ENCODE peak calls at places on chromosome 17, in five cellular contexts. C, Q, W, U and M are unnamed samples.

GRCh38 chr17:60720763-60721531 is 43.3 kb downstream of the BCAS3 start:
- DNase-seq in C (peak), Q (no peak), W (peak), U (peak), M (no peak)

GRCh38 chr17:4032738-4033137 is 68.5 kb upstream of the ATP2A3 start:
- DNase-seq in C (no peak), Q (no peak), W (no peak), U (no peak), M (no peak)

GRCh38 chr17:17778308-17779014 is 58.3 kb downstream of the SREBF1 start:
- DNase-seq in C (no peak), Q (no peak), W (no peak), U (peak), M (no peak)

GRCh38 chr17:64682261-64683181 is 20.4 kb upstream of the SMURF2 start:
- DNase-seq in C (no peak), Q (no peak), W (no peak), U (peak), M (no peak)

GRCh38 chr17:36611345-36612072 is 10.1 kb downstream of the MRM1 start:
- DNase-seq in C (no peak), Q (no peak), W (no peak), U (peak), M (no peak)

GRCh38 chr17:45320931-45321461 is 4.2 kb upstream of the MAP3K14 start:
- DNase-seq in C (no peak), Q (no peak), W (no peak), U (peak), M (no peak)

GRCh38 chr17:199806-200603 is 18.6 kb upstream of the DOC2B start:
- DNase-seq in C (no peak), Q (no peak), W (no peak), U (peak), M (no peak)

GRCh38 chr17:46020023-46020735 is 21.1 kb downstream of the STH start:
- DNase-seq in C (peak), Q (no peak), W (no peak), U (no peak), M (no peak)

GRCh38 chr17:79659376-79659775 is 48.5 kb upstream of the RBFOX3 start:
- DNase-seq in C (no peak), Q (no peak), W (no peak), U (no peak), M (peak)

GRCh38 chr17:1067282-1067956 is 70.5 kb downstream of the TIMM22 start:
- DNase-seq in C (no peak), Q (no peak), W (no peak), U (no peak), M (no peak)

GRCh38 chr17:5122586-5123342 is 6.9 kb downstream of the USP6 start:
- DNase-seq in C (no peak), Q (peak), W (peak), U (peak), M (peak)

GRCh38 chr17:77546772-77547201 is 406.0 kb downstream of the SEC14L1 start:
- DNase-seq in C (no peak), Q (no peak), W (peak), U (no peak), M (no peak)

GRCh38 chr17:56804454-56804853 is 29.3 kb downstream of the C17orf67 start:
- DNase-seq in C (no peak), Q (no peak), W (no peak), U (peak), M (no peak)

GRCh38 chr17:42531455-42532354 is 4.3 kb upstream of the NAGLU start:
- DNase-seq in C (peak), Q (no peak), W (peak), U (peak), M (no peak)

GRCh38 chr17:6085812-6086211 is 15.6 kb downstream of the WSCD1 start:
- DNase-seq in C (no peak), Q (no peak), W (no peak), U (no peak), M (no peak)

GRCh38 chr17:82984751-82985435 is 94.5 kb upstream of the METRNL start:
- DNase-seq in C (no peak), Q (no peak), W (no peak), U (no peak), M (peak)

GRCh38 chr17:50467114-50467854 is 1.4 kb downstream of the CHAD start:
- DNase-seq in C (no peak), Q (no peak), W (no peak), U (no peak), M (no peak)

GRCh38 chr17:8720596-8720995 is 24.0 kb downstream of the CCDC42 start:
- DNase-seq in C (no peak), Q (no peak), W (no peak), U (no peak), M (no peak)

GRCh38 chr17:7403043-7403901 is 625 bp downstream of the TMEM256 start:
- DNase-seq in C (no peak), Q (no peak), W (peak), U (no peak), M (no peak)

GRCh38 chr17:20202141-20202574 is 193.0 kb downstream of the SPECC1 start:
- DNase-seq in C (no peak), Q (no peak), W (no peak), U (no peak), M (no peak)

GRCh38 chr17:1997587-1998425 is 27.3 kb downstream of the RTN4RL1 start:
- DNase-seq in C (no peak), Q (no peak), W (peak), U (no peak), M (no peak)

GRCh38 chr17:43350888-43351361 is 47.9 kb upstream of the ARL4D start:
- DNase-seq in C (no peak), Q (no peak), W (no peak), U (no peak), M (no peak)

GRCh38 chr17:21425736-21426135 is 49.6 kb downstream of the KCNJ12 start:
- DNase-seq in C (no peak), Q (no peak), W (no peak), U (no peak), M (no peak)

GRCh38 chr17:65243838-65244237 is 106.7 kb downstream of the RGS9 start:
- DNase-seq in C (no peak), Q (no peak), W (no peak), U (peak), M (peak)

GRCh38 chr17:5183410-5183793 is 8.3 kb downstream of the ZNF594 start:
- DNase-seq in C (no peak), Q (no peak), W (no peak), U (no peak), M (no peak)

GRCh38 chr17:48907713-48908046 is 527 bp upstream of the UBE2Z start:
- DNase-seq in C (no peak), Q (no peak), W (no peak), U (peak), M (no peak)

GRCh38 chr17:55121268-55121667 is 143.5 kb upstream of the HLF start:
- DNase-seq in C (no peak), Q (no peak), W (no peak), U (no peak), M (no peak)

GRCh38 chr17:72614871-72615626 is 477.4 kb downstream of the SLC39A11 start:
- DNase-seq in C (no peak), Q (no peak), W (peak), U (peak), M (no peak)

GRCh38 chr17:2435181-2435741 is 34.4 kb upstream of the MNT start:
- DNase-seq in C (no peak), Q (no peak), W (peak), U (peak), M (no peak)

GRCh38 chr17:83050651-83051422 is 28.6 kb upstream of the METRNL start:
- DNase-seq in C (no peak), Q (no peak), W (no peak), U (no peak), M (no peak)

GRCh38 chr17:1485748-1486376 is 6.6 kb downstream of the MYO1C start:
- DNase-seq in C (no peak), Q (peak), W (peak), U (peak), M (no peak)

GRCh38 chr17:8068736-8069586 is 18.6 kb downstream of the ALOX12B start:
- DNase-seq in C (peak), Q (no peak), W (no peak), U (no peak), M (no peak)

GRCh38 chr17:22463110-22463850 is 771.0 kb downstream of the KCNJ18 start:
- DNase-seq in C (no peak), Q (peak), W (no peak), U (no peak), M (no peak)

GRCh38 chr17:2695961-2696760 is 15.4 kb downstream of the CLUH start:
- DNase-seq in C (no peak), Q (peak), W (no peak), U (no peak), M (peak)

GRCh38 chr17:14091367-14091766 is 22.1 kb downstream of the COX10 start:
- DNase-seq in C (no peak), Q (no peak), W (no peak), U (no peak), M (no peak)

GRCh38 chr17:14082848-14083247 is 13.5 kb downstream of the COX10 start:
- DNase-seq in C (no peak), Q (no peak), W (no peak), U (no peak), M (no peak)

GRCh38 chr17:14084955-14085354 is 15.7 kb downstream of the COX10 start:
- DNase-seq in C (no peak), Q (no peak), W (no peak), U (no peak), M (no peak)

GRCh38 chr17:14089179-14089578 is 19.9 kb downstream of the COX10 start:
- DNase-seq in C (no peak), Q (no peak), W (no peak), U (no peak), M (no peak)

GRCh38 chr17:14086189-14086588 is 16.9 kb downstream of the COX10 start:
- DNase-seq in C (no peak), Q (no peak), W (no peak), U (no peak), M (no peak)
- TF ChIP-seq CTCF in C (no peak), Q (no peak), W (no peak), U (no peak), M (no peak)

GRCh38 chr17:32335647-32336046 is 6.3 kb downstream of the C17orf75 start:
- DNase-seq in C (no peak), Q (no peak), W (no peak), U (peak), M (no peak)

GRCh38 chr17:32345953-32346600 is 3.9 kb upstream of the ZNF207 start:
- DNase-seq in C (no peak), Q (no peak), W (no peak), U (no peak), M (no peak)

GRCh38 chr17:32342603-32343325 is 791 bp upstream of the C17orf75 start:
- DNase-seq in C (no peak), Q (peak), W (no peak), U (no peak), M (no peak)

GRCh38 chr17:32341857-32342602 is at the start of gene C17orf75:
- DNase-seq in C (peak), Q (peak), W (peak), U (peak), M (peak)

GRCh38 chr17:32341141-32341856 is 674 bp downstream of the C17orf75 start:
- DNase-seq in C (peak), Q (peak), W (no peak), U (no peak), M (no peak)
- TF ChIP-seq CTCF in C (no peak), Q (peak), W (no peak), U (peak), M (peak)

GRCh38 chr17:28363186-28363585 is 1.8 kb downstream of the SEBOX start:
- DNase-seq in C (no peak), Q (no peak), W (no peak), U (no peak), M (no peak)

GRCh38 chr17:28357901-28358197 is 522 bp upstream of the POLDIP2 start:
- DNase-seq in C (no peak), Q (no peak), W (no peak), U (no peak), M (no peak)

GRCh38 chr17:28357061-28357900 is at the start of gene POLDIP2:
- DNase-seq in C (peak), Q (peak), W (peak), U (peak), M (peak)
- TF ChIP-seq CTCF in C (no peak), Q (peak), W (no peak), U (no peak), M (peak)

DNA sequence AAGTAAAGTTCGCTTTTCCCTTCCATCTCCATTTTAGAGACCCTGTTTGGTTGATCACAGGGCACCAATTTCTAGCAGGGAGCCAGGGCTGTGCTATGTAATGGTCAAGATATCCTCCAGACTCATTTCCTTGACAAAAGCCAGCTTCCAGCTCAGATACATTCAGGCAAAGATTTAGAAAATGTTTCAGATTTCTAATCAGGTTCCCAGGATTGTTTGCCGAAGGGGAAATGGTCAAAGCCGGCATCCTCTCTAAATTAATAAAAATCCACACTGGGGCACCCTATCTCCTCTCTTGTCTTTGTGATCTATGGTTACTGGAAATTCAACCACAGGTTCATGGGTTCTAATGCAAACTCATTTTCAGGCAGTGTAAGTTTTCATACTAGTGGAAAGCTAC is 686.8 kb upstream of the KIF2B start:
- DNase-seq in C (no peak), Q (no peak), W (no peak), U (no peak), M (no peak)
- TF ChIP-seq CTCF in C (no peak), Q (no peak), W (no peak), U (no peak), M (no peak)

GRCh38 chr17:38510424-38511125 is 82.3 kb downstream of the ARHGAP23 start:
- DNase-seq in C (no peak), Q (no peak), W (peak), U (peak), M (no peak)
- TF ChIP-seq CTCF in C (no peak), Q (peak), W (no peak), U (no peak), M (peak)